ENCODE peak calls at places on chromosome 1, in seven cellular contexts. A, K, S, U, M, N and I are unnamed samples.

GRCh38 chr1:51236548-51237312 is 657 bp downstream of the RNF11 start:
- DNase-seq in N (peak; percentile 39), A (peak; percentile 28), U (peak; percentile 45), M (peak; percentile 51), S (peak; percentile 68), K (peak; percentile 26), I (no peak)

GRCh38 chr1:36136535-36136934 is 11.5 kb upstream of the COL8A2 start:
- DNase-seq in U (no peak), K (no peak), A (no peak), M (no peak), S (no peak), N (peak; percentile 92), I (no peak)

GRCh38 chr1:52556641-52557360 is 3.9 kb upstream of the TUT4 start:
- DNase-seq in K (no peak), S (no peak), A (no peak), U (no peak), M (no peak), N (no peak), I (no peak)

GRCh38 chr1:228013322-228014234 is 6.8 kb downstream of the WNT3A start:
- DNase-seq in A (no peak), N (no peak), K (no peak), U (no peak), M (no peak), S (no peak), I (no peak)

GRCh38 chr1:77322061-77322900 is 40.5 kb downstream of the AK5 start:
- DNase-seq in S (no peak), K (no peak), M (no peak), A (no peak), U (no peak), N (peak; percentile 94), I (no peak)

GRCh38 chr1:78254517-78254916 is 208.8 kb downstream of the GIPC2 start:
- DNase-seq in N (peak; percentile 86), M (no peak), A (no peak), S (no peak), U (no peak), K (no peak), I (no peak)

GRCh38 chr1:199298825-199299224 is 660.0 kb downstream of the PTPRC start:
- DNase-seq in U (no peak), A (no peak), N (peak; percentile 71), K (no peak), S (no peak), M (no peak), I (no peak)

GRCh38 chr1:203165800-203166161 is 9.8 kb downstream of the MYBPH start:
- DNase-seq in U (no peak), N (no peak), M (no peak), S (no peak), A (no peak), K (no peak), I (no peak)

GRCh38 chr1:82001345-82001744 is 200.6 kb downstream of the ADGRL2 start:
- DNase-seq in A (no peak), M (no peak), N (no peak), S (no peak), U (no peak), K (no peak), I (no peak)

GRCh38 chr1:162854245-162854860 is 6.6 kb downstream of the CCDC190 start:
- DNase-seq in S (no peak), K (peak; percentile 11), A (peak; percentile 71), M (peak; percentile 64), U (peak; percentile 45), N (peak; percentile 73), I (peak; percentile 63)

GRCh38 chr1:12201343-12202189 is 28.3 kb upstream of the VPS13D start:
- DNase-seq in U (no peak), A (no peak), M (no peak), N (no peak), S (no peak), K (no peak), I (no peak)

GRCh38 chr1:1080122-1080753 is 6.1 kb upstream of the RNF223 start:
- DNase-seq in M (no peak), S (no peak), N (no peak), K (peak; percentile 1), A (peak; percentile 79), U (peak; percentile 57), I (no peak)

GRCh38 chr1:31939484-31940329 is 1.5 kb upstream of the PTP4A2 start:
- DNase-seq in M (peak; percentile 90), S (peak; percentile 94), A (peak; percentile 68), K (peak; percentile 39), U (peak; percentile 64), N (peak; percentile 90), I (peak; percentile 88)

GRCh38 chr1:31295874-31296485 is 608 bp downstream of the SNRNP40 start:
- DNase-seq in S (no peak), K (no peak), A (no peak), U (no peak), M (no peak), N (no peak), I (no peak)

GRCh38 chr1:115810609-115811008 is 30.3 kb downstream of the NHLH2 start:
- DNase-seq in M (no peak), N (no peak), K (no peak), S (no peak), U (no peak), A (no peak), I (no peak)

GRCh38 chr1:18974616-18975015 is 18.1 kb upstream of the IFFO2 start:
- DNase-seq in A (no peak), N (no peak), M (no peak), U (no peak), S (no peak), K (no peak), I (no peak)

GRCh38 chr1:32681501-32681900 is 21.1 kb downstream of the SYNC start:
- DNase-seq in M (no peak), N (no peak), K (peak; percentile 14), U (no peak), A (no peak), S (no peak), I (no peak)

DNA sequence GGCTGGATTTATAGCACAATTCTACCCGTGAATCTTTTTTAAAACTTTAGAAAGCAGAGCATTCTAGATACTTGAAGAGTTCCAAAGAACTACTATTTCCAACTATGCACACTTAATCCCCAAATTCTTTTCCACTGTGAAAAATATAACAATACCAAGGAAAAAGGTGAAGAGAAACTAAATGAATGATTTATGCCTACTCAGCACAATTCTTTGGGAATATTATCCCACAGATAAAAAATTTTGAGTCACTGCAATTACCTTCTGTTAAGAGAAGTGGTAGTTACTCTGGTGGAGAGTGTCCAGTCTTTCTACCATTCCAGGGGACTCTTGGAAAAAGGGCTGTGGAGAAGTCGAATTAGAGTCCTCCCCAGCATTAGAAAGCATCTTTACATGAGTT is 39.2 kb downstream of the ERO1B start:
- DNase-seq in A (no peak), N (no peak), K (no peak), M (no peak), S (no peak), U (no peak), I (no peak)
- H3K4me3 ChIP-seq in A (no peak overlapping the region), N (no peak overlapping the region), K (no peak overlapping the region), M (no peak overlapping the region), S (no peak overlapping the region), U (no peak overlapping the region), I (no peak overlapping the region)

GRCh38 chr1:221688488-221688843 is 53.4 kb downstream of the DUSP10 start:
- DNase-seq in S (no peak), M (no peak), U (no peak), K (no peak), A (no peak), N (no peak), I (no peak)
- H3K4me3 ChIP-seq in S (no peak overlapping the region), M (no peak overlapping the region), U (no peak overlapping the region), K (no peak overlapping the region), A (no peak overlapping the region), N (no peak overlapping the region), I (no peak overlapping the region)

DNA sequence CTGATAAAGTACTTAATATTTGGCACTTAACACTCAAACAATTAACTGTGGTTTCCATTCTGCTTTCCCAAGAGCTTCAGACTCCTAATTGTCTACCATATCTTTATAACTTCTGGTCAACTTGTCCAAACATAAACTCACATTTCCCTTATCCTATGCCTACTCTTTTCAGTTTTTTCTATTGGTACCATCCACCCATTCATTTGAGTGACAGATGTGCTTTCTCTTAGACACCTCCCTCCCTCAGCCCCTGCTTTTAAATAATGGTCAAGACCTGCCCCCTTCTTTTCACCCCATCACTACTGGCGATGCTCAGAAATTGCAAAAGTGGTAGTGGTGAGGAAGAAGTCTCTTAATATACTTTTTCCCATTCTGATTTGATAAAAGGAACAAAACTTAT is 5.5 kb downstream of the SLC16A4 start:
- DNase-seq in S (no peak), N (no peak), K (no peak), U (no peak), A (no peak), M (no peak), I (no peak)
- H3K4me3 ChIP-seq in S (no peak overlapping the region), N (no peak overlapping the region), K (no peak overlapping the region), U (no peak overlapping the region), A (no peak overlapping the region), M (no peak overlapping the region), I (no peak overlapping the region)

GRCh38 chr1:223143760-223144248 is 756 bp upstream of the TLR5 start:
- DNase-seq in U (no peak), K (no peak), M (peak; percentile 27), A (peak; percentile 71), S (peak; percentile 68), N (no peak), I (peak; percentile 25)
- H3K4me3 ChIP-seq in U (no peak overlapping the region), K (no peak overlapping the region), M (no peak overlapping the region), A (peak overlapping the region; percentile 31), S (peak overlapping the region; percentile 65), N (no peak overlapping the region), I (peak overlapping the region; percentile 53)

GRCh38 chr1:230869499-230869898 is 1.2 kb upstream of the C1orf198 start:
- DNase-seq in N (peak; percentile 65), S (no peak), A (no peak), U (no peak), M (no peak), K (no peak), I (no peak)
- H3K4me3 ChIP-seq in N (peak overlapping the region; percentile 59), S (no peak overlapping the region), A (peak overlapping the region; percentile 98), U (no peak overlapping the region), M (no peak overlapping the region), K (no peak overlapping the region), I (no peak overlapping the region)

GRCh38 chr1:230292739-230293720 is 133.1 kb downstream of the PGBD5 start:
- DNase-seq in S (no peak), M (no peak), A (no peak), K (no peak), U (no peak), N (no peak), I (no peak)
- H3K4me3 ChIP-seq in S (no peak overlapping the region), M (no peak overlapping the region), A (no peak overlapping the region), K (no peak overlapping the region), U (no peak overlapping the region), N (no peak overlapping the region), I (no peak overlapping the region)

GRCh38 chr1:54284781-54285563 is 85.0 kb downstream of the MRPL37 start:
- DNase-seq in A (no peak), U (no peak), M (peak; percentile 87), S (peak; percentile 53), N (no peak), K (no peak), I (peak; percentile 97)
- H3K4me3 ChIP-seq in A (no peak overlapping the region), U (no peak overlapping the region), M (peak overlapping the region; percentile 50), S (no peak overlapping the region), N (no peak overlapping the region), K (no peak overlapping the region), I (peak overlapping the region; percentile 75)